ENCODE peak calls at places on chromosomes 5 and 9, in four cellular contexts. Q is mesenchymal stem cell, J is keratinocyte, X is neuronal stem cell. H is an unnamed sample. For H3K27me3, the result is how much of the 10 kb centered on the place peaks cover.

GRCh38 chr9:33785914-33786313 is 9.4 kb upstream of the PRSS3 start:
- DNase-seq in X (no peak), J (no peak), Q (peak), H (peak)

GRCh38 chr5:132458226-132458560 is 32.4 kb downstream of the IRF1 start:
- DNase-seq in Q (peak), J (no peak), X (no peak), H (no peak)

GRCh38 chr9:99137225-99137624 is 32.3 kb downstream of the TGFBR1 start:
- DNase-seq in Q (peak), J (no peak), X (no peak), H (no peak)

GRCh38 chr9:86885232-86885631 is 62.1 kb downstream of the GAS1 start:
- DNase-seq in X (no peak), Q (no peak), J (no peak), H (no peak)

GRCh38 chr9:128498911-128499310 is 5.6 kb upstream of the GLE1 start:
- DNase-seq in X (no peak), J (no peak), Q (no peak), H (peak)

GRCh38 chr9:684950-685340 is 156.6 kb upstream of the DMRT1 start:
- DNase-seq in J (no peak), Q (peak), X (no peak), H (no peak)

GRCh38 chr5:178624626-178625546 is 2.0 kb downstream of the CLK4 start:
- DNase-seq in J (no peak), Q (peak), X (no peak), H (peak)

GRCh38 chr5:164868761-164869160 is 1363.3 kb downstream of the MAT2B start:
- DNase-seq in J (no peak), X (peak), Q (peak), H (no peak)

GRCh38 chr5:20034717-20035116 is 46.7 kb upstream of the CDH18 start:
- DNase-seq in Q (no peak), J (no peak), X (no peak), H (no peak)

GRCh38 chr5:5676218-5676617 is 253.7 kb downstream of the ICE1 start:
- DNase-seq in X (no peak), Q (no peak), J (no peak), H (no peak)

GRCh38 chr5:79845448-79846197 is 145.4 kb downstream of the MTX3 start:
- DNase-seq in X (no peak), Q (peak), J (peak), H (no peak)

GRCh38 chr9:37430841-37431597 is 8.5 kb downstream of the GRHPR start:
- DNase-seq in X (no peak), J (no peak), Q (no peak), H (no peak)

DNA sequence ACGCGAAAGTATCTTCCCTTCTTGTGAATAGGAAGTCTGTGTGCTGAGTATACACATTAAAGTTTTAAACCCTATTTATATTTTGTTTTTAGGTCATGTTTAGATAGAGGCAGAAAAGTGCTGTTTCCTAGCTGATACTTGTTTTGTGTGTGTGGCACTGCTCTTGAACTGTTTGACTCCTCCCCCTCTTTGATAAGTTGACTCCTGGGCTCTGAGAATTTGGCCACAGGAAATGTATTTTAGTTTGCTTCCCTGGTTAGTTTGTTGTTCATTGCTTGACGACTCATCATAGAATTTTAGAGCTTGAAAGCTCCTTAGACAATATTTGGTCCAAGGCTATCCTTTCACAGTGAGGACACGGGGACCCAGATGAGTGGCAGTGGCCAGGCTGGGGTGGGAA is 2.0 kb upstream of the CDC14B start:
- DNase-seq in J (no peak), X (no peak), Q (no peak), H (no peak)
- H3K4me3 ChIP-seq in J (no peak), X (no peak), Q (no peak), H (no peak)

GRCh38 chr5:172861461-172861860 is 27.4 kb downstream of the ERGIC1 start:
- DNase-seq in J (no peak), X (no peak), Q (no peak), H (no peak)
- H2AFZ ChIP-seq in J (no peak), X (no peak), Q (no peak), H (no peak)

GRCh38 chr5:159096555-159097460 is 2.9 kb downstream of the EBF1 start:
- DNase-seq in Q (no peak), X (peak), J (no peak), H (peak)

GRCh38 chr5:159092288-159092687 is 7.4 kb downstream of the EBF1 start:
- DNase-seq in J (no peak), Q (no peak), X (no peak), H (no peak)

GRCh38 chr5:159095218-159095617 is 4.5 kb downstream of the EBF1 start:
- DNase-seq in X (no peak), J (no peak), Q (no peak), H (peak)

GRCh38 chr5:159095882-159096554 is 3.7 kb downstream of the EBF1 start:
- DNase-seq in Q (no peak), J (no peak), X (no peak), H (peak)

DNA sequence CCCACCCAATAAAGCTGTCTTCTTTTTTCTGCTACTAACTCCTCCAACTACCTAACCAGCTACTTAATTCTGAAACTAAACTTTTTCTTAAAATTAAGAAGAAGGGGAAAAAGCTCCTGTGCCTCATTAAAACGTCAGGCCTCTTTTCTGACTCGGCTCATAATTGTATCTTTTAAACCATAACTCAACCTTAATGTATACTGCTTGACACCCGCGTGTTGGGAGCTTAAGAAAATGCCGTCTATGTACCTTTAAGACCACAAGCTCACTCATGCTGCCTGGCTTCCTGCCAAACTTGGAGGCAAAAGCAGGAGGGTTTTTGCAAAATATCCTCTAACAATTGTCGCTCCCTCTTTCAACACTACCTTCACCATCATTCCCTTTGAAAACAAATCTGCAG is 5.0 kb downstream of the EBF1 start:
- DNase-seq in X (no peak), Q (peak), J (no peak), H (peak)
- H3K27me3 ChIP-seq in X (under half), Q (under half), J (under half), H (under half)

GRCh38 chr9:113464286-113464660 is 746 bp downstream of the RGS3 start:
- DNase-seq in X (no peak), Q (no peak), J (no peak), H (no peak)
- H3K4me3 ChIP-seq in X (peak), Q (no peak), J (no peak), H (no peak)

GRCh38 chr5:10724799-10725507 is 36.1 kb downstream of the DAP start:
- DNase-seq in J (no peak), Q (peak), X (no peak), H (no peak)
- H2AFZ ChIP-seq in J (peak), Q (no peak), X (no peak), H (no peak)

DNA sequence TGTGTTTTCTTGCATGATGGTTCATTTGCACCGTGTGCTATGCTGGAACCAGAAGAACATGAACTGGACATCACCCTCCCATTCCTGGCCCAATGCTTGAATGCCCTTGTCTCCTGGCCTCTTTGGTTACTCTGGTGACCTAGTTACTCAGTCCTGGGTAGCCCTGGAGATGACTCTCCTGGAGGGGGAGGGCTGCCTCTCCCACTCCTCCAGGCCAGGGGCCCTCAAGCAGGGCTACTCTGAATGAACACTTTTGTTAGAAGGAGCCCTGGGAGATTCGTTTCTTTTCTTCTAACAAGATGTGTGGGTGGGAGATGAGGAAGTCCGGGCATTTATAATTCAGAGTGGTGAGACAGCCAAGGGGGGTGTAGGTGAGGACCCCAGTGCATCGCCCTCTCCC is 12.0 kb upstream of the NKX2-5 start:
- DNase-seq in X (no peak), J (no peak), Q (no peak), H (no peak)
- H3K27me3 ChIP-seq in X (half or more), J (half or more), Q (half or more), H (under half)

GRCh38 chr5:35856186-35857003 is at the start of gene IL7R:
- DNase-seq in J (no peak), Q (peak), X (no peak), H (no peak)
- H3K4me3 ChIP-seq in J (peak), Q (peak), X (no peak), H (no peak)

GRCh38 chr5:115274584-115274983 is 11.9 kb upstream of the PGGT1B start:
- DNase-seq in X (no peak), Q (no peak), J (no peak), H (peak)
- H2AFZ ChIP-seq in X (no peak), Q (no peak), J (no peak), H (no peak)

GRCh38 chr5:147508711-147509040 is 1.2 kb downstream of the DPYSL3 start:
- DNase-seq in X (no peak), J (no peak), Q (peak), H (no peak)

GRCh38 chr5:147509041-147509709 is 693 bp downstream of the DPYSL3 start:
- DNase-seq in X (peak), J (no peak), Q (peak), H (no peak)

GRCh38 chr5:147512640-147513334 is 2.9 kb upstream of the DPYSL3 start:
- DNase-seq in Q (no peak), J (no peak), X (no peak), H (peak)

GRCh38 chr5:147509710-147510651 is at the start of gene DPYSL3:
- DNase-seq in X (peak), Q (peak), J (no peak), H (no peak)

DNA sequence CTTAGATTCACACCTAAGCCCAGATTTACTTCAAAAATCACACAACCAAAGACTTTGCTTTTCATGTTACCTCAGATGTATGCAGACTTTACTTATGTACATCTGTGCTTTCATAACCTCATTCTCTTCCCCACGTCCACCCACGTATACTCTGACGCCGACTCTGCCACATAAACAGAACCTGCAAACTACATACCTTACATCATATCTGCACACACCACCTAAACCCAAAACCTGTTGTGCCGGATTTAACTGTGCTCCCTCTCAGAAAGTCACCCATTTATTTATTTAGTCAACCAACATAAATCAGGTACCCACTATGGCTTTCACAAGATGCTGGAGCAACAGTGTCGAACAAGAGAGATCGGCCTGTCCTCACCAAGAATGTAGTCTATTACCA is 1.0 kb upstream of the DPYSL3 start:
- DNase-seq in X (no peak), J (no peak), Q (no peak), H (no peak)
- H3K27me3 ChIP-seq in X (under half), J (under half), Q (under half), H (under half)

H was measured in Karpas-422.